ENCODE peak calls at places on chromosomes 13 and 19, in four cellular contexts. Y is NCI-H2081; I is GM23338; Q is stimulated activated CD4-positive, alpha-beta T cell treated with anti-CD3 and anti-CD28 coated beads, Interleukin-15, amount 100 ng/mL, for 24 hours. N is an unnamed sample.

GRCh38 chr19:7871530-7872305 is 2.5 kb downstream of the PRR36 start:
- DNase-seq in Y (peak; percentile 76), I (peak; percentile 99), Q (peak; percentile 89), N (peak; percentile 97)

GRCh38 chr13:76884167-76884566 is 2.0 kb downstream of the KCTD12 start:
- DNase-seq in Y (peak; percentile 2), I (peak; percentile 77), Q (peak; percentile 29), N (peak; percentile 20)

GRCh38 chr19:39030854-39031367 is 1.4 kb downstream of the FBXO27 start:
- DNase-seq in Y (no peak), I (no peak), Q (no peak), N (no peak)

GRCh38 chr19:54183431-54183830 is 5.9 kb downstream of the MBOAT7 start:
- DNase-seq in Y (no peak), I (no peak), Q (no peak), N (no peak)

GRCh38 chr19:24069907-24070657 is 16.9 kb upstream of the ZNF254 start:
- DNase-seq in Y (no peak), I (no peak), Q (no peak), N (no peak)

GRCh38 chr13:29993716-29994488 is 143.5 kb upstream of the UBL3 start:
- DNase-seq in Y (no peak), I (no peak), Q (no peak), N (no peak)

GRCh38 chr19:55642153-55643002 is 1.1 kb upstream of the ZNF581 start:
- DNase-seq in Y (no peak), I (no peak), Q (peak; percentile 64), N (no peak)

GRCh38 chr13:21657538-21657937 is 13.3 kb upstream of the FGF9 start:
- DNase-seq in Y (no peak), I (no peak), Q (no peak), N (no peak)

GRCh38 chr19:1445185-1445931 is 4.6 kb upstream of the APC2 start:
- DNase-seq in Y (peak; percentile 59), I (peak; percentile 79), Q (peak; percentile 83), N (peak; percentile 87)

GRCh38 chr19:19645233-19645870 is 1.9 kb upstream of the GMIP start:
- DNase-seq in Y (no peak), I (no peak), Q (no peak), N (no peak)

GRCh38 chr13:28744091-28744536 is 25.3 kb upstream of the SLC46A3 start:
- DNase-seq in Y (no peak), I (peak; percentile 44), Q (no peak), N (peak; percentile 38)

GRCh38 chr13:110470272-110471009 is 91.1 kb downstream of the RAB20 start:
- DNase-seq in Y (no peak), I (no peak), Q (no peak), N (no peak)

GRCh38 chr19:29583196-29584006 is 22.7 kb upstream of the POP4 start:
- DNase-seq in Y (no peak), I (no peak), Q (no peak), N (no peak)

GRCh38 chr19:45539460-45539859 is 32.2 kb downstream of the VASP start:
- DNase-seq in Y (no peak), I (no peak), Q (no peak), N (no peak)